ENCODE peak calls at places on chromosomes 5 and 9, in eight cellular contexts. Y, F, S, V, J, I, B and R are unnamed samples. For H3K4me1, the result is how much of the 10 kb centered on the place peaks cover.

GRCh38 chr9:110180713-110181434 is 27.1 kb downstream of the C9orf152 start:
- DNase-seq in Y (no peak), F (no peak), S (peak), V (no peak), J (peak), I (no peak), B (no peak), R (no peak)

GRCh38 chr9:91163441-91163772 is 198.3 kb downstream of the AUH start:
- DNase-seq in Y (no peak), F (no peak), S (no peak), V (no peak), J (no peak), I (no peak), B (no peak), R (no peak)

GRCh38 chr9:17402309-17402708 is 176.6 kb upstream of the SH3GL2 start:
- DNase-seq in Y (peak), F (no peak), S (peak), V (no peak), J (no peak), I (no peak), B (no peak), R (no peak)

GRCh38 chr5:528625-529511 is 4.6 kb upstream of the SLC9A3 start:
- DNase-seq in Y (no peak), F (no peak), S (peak), V (no peak), J (no peak), I (no peak), B (no peak), R (no peak)

GRCh38 chr9:82903503-82903902 is 159.4 kb downstream of the RASEF start:
- DNase-seq in Y (no peak), F (no peak), S (peak), V (no peak), J (no peak), I (no peak), B (no peak), R (no peak)

GRCh38 chr9:91075279-91075678 is 273.7 kb downstream of the SYK start:
- DNase-seq in Y (no peak), F (no peak), S (no peak), V (no peak), J (no peak), I (no peak), B (no peak), R (no peak)

GRCh38 chr5:76535577-76535976 is 87.6 kb downstream of the F2RL2 start:
- DNase-seq in Y (no peak), F (no peak), S (peak), V (no peak), J (no peak), I (no peak), B (no peak), R (no peak)

GRCh38 chr5:32511778-32512374 is 67.3 kb upstream of the ZFR start:
- DNase-seq in Y (no peak), F (no peak), S (no peak), V (no peak), J (no peak), I (no peak), B (no peak), R (peak)

GRCh38 chr9:2260401-2261306 is 245.5 kb downstream of the SMARCA2 start:
- DNase-seq in Y (no peak), F (no peak), S (no peak), V (no peak), J (no peak), I (no peak), B (no peak), R (no peak)

GRCh38 chr5:127089206-127089605 is 15.9 kb upstream of the C5orf63 start:
- DNase-seq in Y (no peak), F (no peak), S (no peak), V (no peak), J (no peak), I (no peak), B (no peak), R (no peak)

GRCh38 chr5:39024005-39024404 is 50.2 kb downstream of the RICTOR start:
- DNase-seq in Y (no peak), F (no peak), S (peak), V (no peak), J (no peak), I (no peak), B (no peak), R (no peak)

GRCh38 chr5:151098185-151098813 is 17.5 kb upstream of the TNIP1 start:
- DNase-seq in Y (no peak), F (no peak), S (no peak), V (no peak), J (no peak), I (no peak), B (no peak), R (peak)

GRCh38 chr9:100601216-100601615 is 23.3 kb downstream of the CAVIN4 start:
- DNase-seq in Y (peak), F (no peak), S (peak), V (no peak), J (peak), I (no peak), B (no peak), R (no peak)

GRCh38 chr5:149130121-149130931 is 11.0 kb upstream of the ABLIM3 start:
- DNase-seq in Y (no peak), F (no peak), S (peak), V (no peak), J (no peak), I (no peak), B (no peak), R (no peak)

GRCh38 chr9:136051568-136052432 is 43.3 kb downstream of the NACC2 start:
- DNase-seq in Y (peak), F (peak), S (peak), V (peak), J (peak), I (no peak), B (peak), R (no peak)

GRCh38 chr5:167759411-167759821 is 532.0 kb upstream of the WWC1 start:
- DNase-seq in Y (no peak), F (no peak), S (no peak), V (no peak), J (no peak), I (no peak), B (no peak), R (no peak)

GRCh38 chr5:125976421-125977060 is 446.7 kb upstream of the GRAMD2B start:
- DNase-seq in Y (no peak), F (no peak), S (no peak), V (no peak), J (no peak), I (no peak), B (no peak), R (no peak)

GRCh38 chr5:42927730-42928129 is 112.4 kb downstream of the ANXA2R start:
- DNase-seq in Y (no peak), F (no peak), S (no peak), V (no peak), J (no peak), I (no peak), B (no peak), R (no peak)

GRCh38 chr5:153088538-153088937 is 401.9 kb upstream of the GRIA1 start:
- DNase-seq in Y (peak), F (no peak), S (no peak), V (no peak), J (no peak), I (no peak), B (no peak), R (no peak)

GRCh38 chr5:104793452-104794120 is 1231.0 kb upstream of the NUDT12 start:
- DNase-seq in Y (no peak), F (no peak), S (peak), V (no peak), J (peak), I (no peak), B (no peak), R (no peak)

GRCh38 chr5:43772601-43773031 is 169.6 kb downstream of the NNT start:
- DNase-seq in Y (no peak), F (no peak), S (no peak), V (no peak), J (no peak), I (no peak), B (no peak), R (no peak)

GRCh38 chr5:102582706-102583105 is 83.9 kb upstream of the SLCO6A1 start:
- DNase-seq in Y (no peak), F (no peak), S (no peak), V (no peak), J (no peak), I (no peak), B (no peak), R (no peak)

GRCh38 chr5:133909584-133909983 is 58.8 kb downstream of the C5orf15 start:
- DNase-seq in Y (peak), F (no peak), S (no peak), V (no peak), J (no peak), I (no peak), B (no peak), R (no peak)
- H3K4me1 ChIP-seq in Y (under half), F (under half), S (under half), V (under half), J (under half), I (under half), B (under half), R (under half)

DNA sequence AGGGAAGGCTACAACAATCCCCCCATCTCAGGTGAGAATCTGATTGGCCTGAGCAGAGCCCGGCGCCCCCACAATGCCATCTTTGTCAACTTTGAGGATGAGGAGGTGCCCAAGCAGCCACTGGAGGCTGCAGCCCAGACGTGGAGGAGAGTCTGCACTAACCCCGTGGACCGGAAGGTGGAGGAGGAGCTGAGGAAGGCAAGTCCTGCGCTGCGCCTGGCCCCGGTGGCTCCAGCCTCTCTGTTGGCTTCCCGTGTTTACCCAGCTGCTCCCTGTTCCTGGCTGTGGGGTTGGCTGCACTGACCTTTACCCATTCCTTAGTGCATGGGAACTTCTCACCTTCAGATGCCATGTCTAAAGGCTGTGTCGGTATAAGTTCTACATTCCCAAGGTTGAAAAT is 11.0 kb upstream of the CEL start:
- DNase-seq in Y (no peak), F (no peak), S (no peak), V (no peak), J (peak), I (no peak), B (no peak), R (no peak)
- H3K4me3 ChIP-seq in Y (no peak), F (no peak), S (no peak), V (no peak), J (no peak), I (no peak), B (no peak), R (no peak)

DNA sequence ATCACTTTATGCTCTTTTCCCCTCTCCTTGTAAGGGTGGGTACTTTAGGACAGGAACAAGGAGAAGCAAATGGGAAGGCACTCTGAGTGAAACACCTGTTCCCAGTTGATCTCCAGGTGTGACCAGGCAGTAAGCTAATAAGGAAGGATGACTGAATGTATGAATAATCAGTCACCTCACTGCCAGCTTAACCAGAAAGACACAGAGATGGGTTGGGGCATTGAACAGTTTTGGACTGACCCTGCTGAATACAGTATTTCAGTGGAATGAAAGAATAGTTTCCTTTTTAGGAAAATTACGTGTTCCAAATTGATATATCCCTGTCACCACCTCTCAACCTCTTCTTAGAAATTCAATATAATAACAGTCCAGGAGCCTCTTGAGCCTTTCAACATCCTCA is 117.7 kb downstream of the ZSWIM6 start:
- DNase-seq in Y (no peak), F (no peak), S (no peak), V (no peak), J (peak), I (no peak), B (no peak), R (no peak)
- H3K27ac ChIP-seq in Y (no peak), F (peak), S (no peak), V (peak), J (peak), I (no peak), B (peak), R (no peak)

GRCh38 chr9:32877103-32877502 is 93.8 kb downstream of the TMEM215 start:
- DNase-seq in Y (peak), F (no peak), S (no peak), V (no peak), J (no peak), I (no peak), B (no peak), R (no peak)

GRCh38 chr9:32875242-32875641 is 91.9 kb downstream of the TMEM215 start:
- DNase-seq in Y (no peak), F (no peak), S (no peak), V (no peak), J (no peak), I (no peak), B (no peak), R (no peak)

GRCh38 chr9:32879335-32879734 is 96.0 kb downstream of the TMEM215 start:
- DNase-seq in Y (no peak), F (no peak), S (peak), V (no peak), J (no peak), I (no peak), B (no peak), R (no peak)

GRCh38 chr9:32875748-32876147 is 92.4 kb downstream of the TMEM215 start:
- DNase-seq in Y (no peak), F (no peak), S (no peak), V (no peak), J (no peak), I (no peak), B (no peak), R (no peak)

GRCh38 chr9:32877639-32878217 is 94.4 kb downstream of the TMEM215 start:
- DNase-seq in Y (no peak), F (no peak), S (no peak), V (no peak), J (no peak), I (no peak), B (no peak), R (no peak)
- H3K4me1 ChIP-seq in Y (under half), F (under half), S (under half), V (under half), J (under half), I (under half), B (under half), R (under half)

DNA sequence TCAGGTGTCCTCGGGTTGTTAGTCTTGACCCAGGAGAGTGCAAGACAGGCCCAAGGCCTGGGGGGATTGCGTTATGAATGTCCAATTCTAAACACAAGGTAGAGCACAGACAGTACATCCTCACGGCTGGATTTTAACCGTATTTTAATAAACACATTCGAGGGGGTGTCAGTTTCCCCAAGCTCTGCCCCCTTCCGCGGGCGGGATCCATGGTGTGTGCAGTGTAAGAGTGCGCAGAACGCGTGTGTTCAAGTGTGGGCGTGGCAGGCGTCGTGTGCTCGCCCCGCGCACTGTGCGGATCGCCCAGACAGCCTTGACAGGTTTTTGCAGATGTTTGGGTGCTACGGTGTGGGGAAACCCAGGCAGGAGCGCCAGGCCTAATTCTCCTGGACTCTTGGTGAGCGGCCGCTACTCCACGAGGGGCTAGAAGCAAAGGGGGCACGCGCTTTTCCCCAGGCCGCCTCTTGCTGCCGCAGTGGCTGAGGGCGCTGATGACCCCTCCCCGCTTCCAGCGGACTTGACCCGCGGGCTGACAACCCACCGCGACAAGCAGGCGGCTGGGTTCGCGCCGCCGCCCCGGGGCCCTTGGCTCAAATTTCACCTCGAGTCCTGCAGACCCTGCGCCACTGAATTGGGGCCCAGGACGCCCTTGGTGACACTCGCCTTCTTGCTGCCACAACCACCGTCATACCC is 6.0 kb upstream of the DMRT3 start:
- DNase-seq in Y (peak), F (no peak), S (peak), V (no peak), J (no peak), I (no peak), B (no peak), R (no peak)
- H3K4me3 ChIP-seq in Y (peak), F (no peak), S (peak), V (no peak), J (no peak), I (no peak), B (no peak), R (no peak)

GRCh38 chr9:96021616-96022444 is 146.3 kb downstream of the ERCC6L2 start:
- DNase-seq in Y (peak), F (peak), S (peak), V (peak), J (no peak), I (no peak), B (no peak), R (no peak)
- H3K27ac ChIP-seq in Y (no peak), F (peak), S (no peak), V (peak), J (peak), I (peak), B (peak), R (peak)